ENCODE peak calls at places on chromosomes 1 and 21, in five cellular contexts. P, T, Q, O and E are unnamed samples.

GRCh38 chr21:23578027-23578426 is 2029.3 kb downstream of the MRPL39 start:
- DNase-seq in P (no peak), T (no peak), Q (peak), O (no peak), E (no peak)

GRCh38 chr1:14352897-14353296 is 245.6 kb upstream of the KAZN start:
- DNase-seq in P (no peak), T (no peak), Q (no peak), O (no peak), E (no peak)

GRCh38 chr1:166950156-166950555 is 25.2 kb downstream of the ILDR2 start:
- DNase-seq in P (no peak), T (no peak), Q (no peak), O (no peak), E (no peak)

GRCh38 chr1:179709841-179710329 is 33.2 kb upstream of the FAM163A start:
- DNase-seq in P (no peak), T (no peak), Q (no peak), O (peak), E (no peak)

GRCh38 chr1:37473431-37474050 is 839 bp upstream of the ZC3H12A start:
- DNase-seq in P (no peak), T (no peak), Q (peak), O (no peak), E (no peak)

GRCh38 chr21:35563885-35564451 is 496.4 kb downstream of the SETD4 start:
- DNase-seq in P (no peak), T (no peak), Q (no peak), O (no peak), E (peak)

GRCh38 chr21:23601549-23601948 is 2005.7 kb downstream of the MRPL39 start:
- DNase-seq in P (no peak), T (no peak), Q (no peak), O (no peak), E (no peak)

GRCh38 chr1:32448773-32449456 is 16.0 kb upstream of the ZBTB8B start:
- DNase-seq in P (peak), T (peak), Q (peak), O (peak), E (peak)

GRCh38 chr1:178337091-178337726 is 159.6 kb downstream of the CLEC20A start:
- DNase-seq in P (no peak), T (no peak), Q (peak), O (no peak), E (peak)

GRCh38 chr1:170705981-170706380 is 42.0 kb downstream of the PRRX1 start:
- DNase-seq in P (no peak), T (no peak), Q (no peak), O (no peak), E (no peak)

GRCh38 chr1:76066390-76066789 is 8.2 kb upstream of the ST6GALNAC3 start:
- DNase-seq in P (no peak), T (no peak), Q (no peak), O (no peak), E (no peak)

GRCh38 chr1:63746129-63746864 is 27.5 kb upstream of the ROR1 start:
- DNase-seq in P (no peak), T (no peak), Q (no peak), O (no peak), E (peak)

GRCh38 chr1:47776554-47777156 is 220.5 kb downstream of the TRABD2B start:
- DNase-seq in P (peak), T (no peak), Q (no peak), O (no peak), E (no peak)

GRCh38 chr1:208538078-208538477 is 293.9 kb upstream of the PLXNA2 start:
- DNase-seq in P (no peak), T (no peak), Q (no peak), O (no peak), E (no peak)

GRCh38 chr1:214548988-214549387 is 2.4 kb downstream of the PTPN14 start:
- DNase-seq in P (no peak), T (no peak), Q (no peak), O (no peak), E (no peak)

GRCh38 chr1:214107322-214108096 is 119.7 kb downstream of the PROX1 start:
- DNase-seq in P (no peak), T (no peak), Q (no peak), O (no peak), E (no peak)

GRCh38 chr1:28796321-28797213 is 15.4 kb upstream of the OPRD1 start:
- DNase-seq in P (no peak), T (no peak), Q (no peak), O (no peak), E (no peak)

GRCh38 chr1:68384321-68384813 is 65.4 kb downstream of the RPE65 start:
- DNase-seq in P (no peak), T (peak), Q (no peak), O (peak), E (peak)

GRCh38 chr1:78586572-78586971 is 33.7 kb upstream of the IFI44L start:
- DNase-seq in P (no peak), T (no peak), Q (no peak), O (no peak), E (no peak)